ENCODE peak calls at places on chromosomes 16 and 17, in five cellular contexts. S is sigmoid colon, B is stomach, U is HCT116, W is K562. E is an unnamed sample.

GRCh38 chr16:19843371-19843770 is 41.3 kb downstream of the GPRC5B start:
- DNase-seq in S (peak), B (no peak), U (no peak), W (peak), E (no peak)

GRCh38 chr16:11321662-11322061 is 23.6 kb upstream of the RMI2 start:
- DNase-seq in S (no peak), B (no peak), U (no peak), W (no peak), E (no peak)

GRCh38 chr16:76946879-76947278 is 244.1 kb upstream of the MON1B start:
- DNase-seq in S (no peak), B (no peak), U (peak), W (peak), E (no peak)

GRCh38 chr16:27455700-27456099 is 53.7 kb downstream of the IL21R start:
- DNase-seq in S (no peak), B (no peak), U (no peak), W (peak), E (no peak)

GRCh38 chr16:81515721-81516120 is 71.1 kb downstream of the CMIP start:
- DNase-seq in S (no peak), B (no peak), U (no peak), W (no peak), E (peak)

GRCh38 chr16:8990445-8990844 is 26.7 kb upstream of the USP7 start:
- DNase-seq in S (no peak), B (no peak), U (no peak), W (no peak), E (no peak)

GRCh38 chr17:752002-752619 is at the start of gene GEMIN4:
- DNase-seq in S (peak), B (peak), U (peak), W (peak), E (peak)

GRCh38 chr17:28225271-28225670 is 93.7 kb upstream of the TMEM97 start:
- DNase-seq in S (no peak), B (no peak), U (no peak), W (no peak), E (no peak)

GRCh38 chr16:87860553-87861299 is 8.6 kb downstream of the SLC7A5 start:
- DNase-seq in S (peak), B (no peak), U (no peak), W (peak), E (no peak)

GRCh38 chr16:21611546-21612384 is 12.4 kb downstream of the METTL9 start:
- DNase-seq in S (no peak), B (no peak), U (no peak), W (peak), E (no peak)

GRCh38 chr17:81644976-81645952 is 8.3 kb downstream of the TSPAN10 start:
- DNase-seq in S (no peak), B (no peak), U (no peak), W (no peak), E (no peak)

GRCh38 chr17:60077672-60078519 is 825 bp downstream of the HEATR6 start:
- DNase-seq in S (no peak), B (no peak), U (no peak), W (peak), E (no peak)

GRCh38 chr17:82129095-82129494 is 31.1 kb upstream of the FASN start:
- DNase-seq in S (no peak), B (no peak), U (peak), W (peak), E (no peak)

GRCh38 chr16:85462405-85463227 is 150.5 kb upstream of the GSE1 start:
- DNase-seq in S (no peak), B (peak), U (no peak), W (peak), E (no peak)

GRCh38 chr16:27461483-27462171 is 59.7 kb downstream of the IL21R start:
- DNase-seq in S (no peak), B (no peak), U (no peak), W (no peak), E (no peak)

GRCh38 chr17:73536700-73537680 is 107.3 kb downstream of the SDK2 start:
- DNase-seq in S (no peak), B (no peak), U (no peak), W (no peak), E (no peak)

GRCh38 chr16:23103603-23104002 is 45.6 kb downstream of the USP31 start:
- DNase-seq in S (no peak), B (no peak), U (no peak), W (no peak), E (no peak)

GRCh38 chr17:38751144-38751802 is 1.3 kb upstream of the PSMB3 start:
- DNase-seq in S (no peak), B (no peak), U (no peak), W (peak), E (no peak)

DNA sequence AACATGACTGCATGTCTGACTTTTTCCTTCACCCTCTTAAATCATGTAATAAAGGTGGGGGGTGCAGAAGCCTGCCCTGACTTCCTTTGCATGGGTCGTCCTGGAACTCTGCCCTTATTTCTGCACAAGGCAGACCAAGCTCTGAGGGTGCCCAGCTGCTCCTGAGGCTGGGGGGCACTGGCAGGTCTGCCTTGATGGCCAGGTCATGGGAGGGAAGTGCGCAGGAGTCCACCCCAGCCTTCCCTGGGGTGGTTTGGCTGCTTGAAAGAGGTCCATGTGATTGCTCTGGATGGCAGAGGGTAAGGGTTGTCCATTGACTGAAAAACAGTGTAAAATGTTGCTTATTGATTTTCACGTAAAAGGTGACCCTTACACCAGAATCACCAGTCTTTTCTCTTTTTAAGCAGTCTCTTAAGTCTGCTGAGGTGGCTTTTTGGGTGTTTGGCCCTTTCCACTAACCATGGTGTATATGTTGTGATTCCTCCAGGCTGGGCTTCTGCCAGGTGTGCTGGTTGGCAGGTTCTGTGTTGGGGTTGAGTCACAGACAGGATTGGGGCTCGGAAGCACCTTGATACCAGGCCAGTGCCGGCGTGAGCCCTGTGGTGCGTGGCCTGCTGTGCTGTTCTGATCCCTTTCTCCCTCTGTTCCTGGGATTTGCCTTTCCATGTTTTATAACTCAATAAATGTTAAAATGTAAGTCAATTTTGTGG is 19.4 kb downstream of the DHX38 start:
- DNase-seq in S (no peak), B (no peak), U (no peak), W (no peak), E (no peak)
- TF ChIP-seq POLR2A in S (no peak), B (no peak), U (no peak), W (no peak), E (no peak)

GRCh38 chr17:59067756-59068155 is 38.9 kb downstream of the TRIM37 start:
- DNase-seq in S (no peak), B (no peak), U (no peak), W (no peak), E (no peak)
- TF ChIP-seq POLR2AphosphoS5 in S (no peak), B (no peak), U (no peak), W (no peak), E (no peak)

GRCh38 chr16:12803203-12804093 is at the start of gene CPPED1:
- DNase-seq in S (peak), B (peak), U (peak), W (peak), E (peak)
- TF ChIP-seq POLR2A in S (peak), B (no peak), U (peak), W (peak), E (peak)

GRCh38 chr17:8877984-8878383 is 10.5 kb upstream of the PIK3R6 start:
- DNase-seq in S (no peak), B (no peak), U (no peak), W (no peak), E (no peak)
- TF ChIP-seq POLR2AphosphoS5 in S (no peak), B (no peak), U (no peak), W (no peak), E (no peak)